ENCODE peak calls at places on chromosome 1, in nine cellular contexts. K, A, U, Z, C, M, Y, T and Q are unnamed samples.

GRCh38 chr1:208595745-208596144 is 351.6 kb upstream of the PLXNA2 start:
- DNase-seq in K (no peak), A (no peak), U (no peak), Z (no peak), C (no peak), M (no peak), Y (peak; percentile 18), T (no peak), Q (no peak)

GRCh38 chr1:55369474-55369873 is 154.3 kb upstream of the USP24 start:
- DNase-seq in K (peak; percentile 55), A (no peak), U (no peak), Z (no peak), C (no peak), M (no peak), Y (peak; percentile 45), T (no peak), Q (no peak)

GRCh38 chr1:59936358-59936821 is 9.8 kb upstream of the CYP2J2 start:
- DNase-seq in K (no peak), A (no peak), U (no peak), Z (no peak), C (no peak), M (no peak), Y (no peak), T (no peak), Q (no peak)

GRCh38 chr1:202311880-202312635 is 29.7 kb downstream of the UBE2T start:
- DNase-seq in K (peak; percentile 15), A (no peak), U (no peak), Z (no peak), C (peak; percentile 19), M (no peak), Y (no peak), T (no peak), Q (no peak)

GRCh38 chr1:200028586-200029034 is 1.1 kb downstream of the NR5A2 start:
- DNase-seq in K (no peak), A (no peak), U (no peak), Z (peak; percentile 61), C (no peak), M (no peak), Y (no peak), T (no peak), Q (no peak)

GRCh38 chr1:5513891-5514515 is 478.2 kb downstream of the NPHP4 start:
- DNase-seq in K (peak; percentile 0), A (peak; percentile 30), U (no peak), Z (no peak), C (no peak), M (no peak), Y (no peak), T (no peak), Q (no peak)

GRCh38 chr1:53557830-53558784 is 98.9 kb downstream of the DMRTB1 start:
- DNase-seq in K (no peak), A (peak; percentile 32), U (no peak), Z (no peak), C (peak; percentile 28), M (no peak), Y (no peak), T (no peak), Q (no peak)

GRCh38 chr1:21534674-21535378 is 25.6 kb downstream of the ALPL start:
- DNase-seq in K (peak; percentile 65), A (peak; percentile 60), U (no peak), Z (peak; percentile 84), C (no peak), M (no peak), Y (peak; percentile 74), T (peak; percentile 62), Q (peak; percentile 72)

GRCh38 chr1:241499910-241500309 is 19.6 kb downstream of the FH start:
- DNase-seq in K (peak; percentile 77), A (no peak), U (no peak), Z (peak; percentile 43), C (no peak), M (no peak), Y (peak; percentile 77), T (peak; percentile 40), Q (no peak)

GRCh38 chr1:247332215-247332900 is 691 bp upstream of the ZNF496 start:
- DNase-seq in K (peak; percentile 46), A (peak; percentile 58), U (peak; percentile 63), Z (peak; percentile 69), C (no peak), M (peak; percentile 28), Y (peak; percentile 53), T (peak; percentile 80), Q (peak; percentile 75)

GRCh38 chr1:72357411-72357810 is 75.1 kb upstream of the NEGR1 start:
- DNase-seq in K (peak; percentile 81), A (no peak), U (no peak), Z (no peak), C (no peak), M (no peak), Y (peak; percentile 7), T (no peak), Q (no peak)

GRCh38 chr1:232628335-232629214 is 1.4 kb downstream of the SIPA1L2 start:
- DNase-seq in K (peak; percentile 62), A (no peak), U (no peak), Z (no peak), C (no peak), M (no peak), Y (peak; percentile 75), T (peak; percentile 54), Q (no peak)

GRCh38 chr1:230141002-230141648 is 74.1 kb downstream of the GALNT2 start:
- DNase-seq in K (peak; percentile 88), A (no peak), U (no peak), Z (no peak), C (no peak), M (no peak), Y (no peak), T (no peak), Q (no peak)

GRCh38 chr1:94852758-94853157 is 32.6 kb downstream of the SLC44A3 start:
- DNase-seq in K (peak; percentile 11), A (no peak), U (no peak), Z (no peak), C (no peak), M (no peak), Y (peak; percentile 55), T (no peak), Q (no peak)

GRCh38 chr1:13900583-13900982 is 200.6 kb downstream of the PRDM2 start:
- DNase-seq in K (peak; percentile 53), A (no peak), U (no peak), Z (no peak), C (no peak), M (no peak), Y (no peak), T (no peak), Q (no peak)

GRCh38 chr1:3480369-3480719 is 25.9 kb downstream of the ARHGEF16 start:
- DNase-seq in K (no peak), A (no peak), U (no peak), Z (no peak), C (no peak), M (no peak), Y (no peak), T (no peak), Q (no peak)

GRCh38 chr1:203478231-203478630 is 2.6 kb downstream of the PRELP start:
- DNase-seq in K (no peak), A (no peak), U (no peak), Z (no peak), C (no peak), M (no peak), Y (no peak), T (no peak), Q (no peak)

GRCh38 chr1:168321945-168322344 is 41.3 kb downstream of the TBX19 start:
- DNase-seq in K (peak; percentile 53), A (no peak), U (no peak), Z (no peak), C (no peak), M (no peak), Y (peak; percentile 56), T (peak; percentile 21), Q (no peak)

GRCh38 chr1:176051902-176052518 is 155.1 kb downstream of the COP1 start:
- DNase-seq in K (peak; percentile 63), A (no peak), U (no peak), Z (no peak), C (no peak), M (no peak), Y (peak; percentile 37), T (peak; percentile 3), Q (no peak)

DNA sequence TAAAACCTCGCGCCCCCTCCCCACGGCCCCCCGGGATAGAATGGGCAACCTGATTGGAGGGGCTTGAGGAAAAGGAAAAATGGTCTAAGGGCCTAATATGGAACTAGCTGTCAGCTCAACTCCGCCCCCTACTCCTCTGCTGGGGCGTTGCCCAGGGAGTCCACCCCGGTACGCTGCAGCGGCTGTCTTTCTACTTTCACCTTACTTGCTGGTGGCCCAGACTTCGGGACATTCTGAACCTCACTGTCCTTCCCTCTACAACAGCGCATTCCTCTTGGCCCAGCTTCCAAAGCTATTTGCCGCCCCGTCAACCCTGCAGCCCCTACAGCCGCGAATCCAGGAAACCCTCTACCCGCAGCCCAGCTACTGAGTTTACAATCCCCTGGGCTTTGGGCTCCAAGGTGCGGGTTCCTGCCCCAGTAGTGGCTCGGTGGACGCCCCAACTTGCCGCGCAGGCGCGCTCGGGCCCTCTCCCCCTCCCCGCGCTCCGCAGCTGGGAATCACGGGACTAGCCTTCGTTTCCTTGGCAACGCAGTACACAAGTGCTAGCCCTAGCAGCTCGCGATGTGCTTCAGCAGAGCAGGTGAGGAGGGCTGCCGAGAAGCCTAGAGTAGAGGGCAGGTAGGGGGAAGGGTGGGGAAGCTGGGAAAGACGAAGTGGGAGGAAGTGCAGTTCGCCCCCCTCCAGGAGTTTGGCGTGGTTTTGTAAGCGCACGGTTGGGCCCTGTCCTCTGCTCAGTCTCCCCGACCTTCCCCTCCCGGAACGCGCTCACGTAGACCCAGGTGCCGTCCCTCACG is 55.6 kb downstream of the CHIA start:
- DNase-seq in K (peak; percentile 70), A (peak; percentile 95), U (peak; percentile 83), Z (peak; percentile 98), C (peak; percentile 76), M (peak; percentile 69), Y (peak; percentile 84), T (peak; percentile 52), Q (peak; percentile 93)
- TF ChIP-seq CTCF in K (no peak), A (no peak), U (no peak), Z (peak; percentile 29), C (no peak), M (no peak), Y (no peak), T (peak; percentile 4), Q (peak; percentile 29)

GRCh38 chr1:212698467-212699103 is 1.1 kb downstream of the BATF3 start:
- DNase-seq in K (no peak), A (no peak), U (no peak), Z (no peak), C (no peak), M (no peak), Y (no peak), T (no peak), Q (no peak)
- TF ChIP-seq CTCF in K (no peak), A (no peak), U (no peak), Z (no peak), C (no peak), M (no peak), Y (no peak), T (no peak), Q (peak; percentile 36)

DNA sequence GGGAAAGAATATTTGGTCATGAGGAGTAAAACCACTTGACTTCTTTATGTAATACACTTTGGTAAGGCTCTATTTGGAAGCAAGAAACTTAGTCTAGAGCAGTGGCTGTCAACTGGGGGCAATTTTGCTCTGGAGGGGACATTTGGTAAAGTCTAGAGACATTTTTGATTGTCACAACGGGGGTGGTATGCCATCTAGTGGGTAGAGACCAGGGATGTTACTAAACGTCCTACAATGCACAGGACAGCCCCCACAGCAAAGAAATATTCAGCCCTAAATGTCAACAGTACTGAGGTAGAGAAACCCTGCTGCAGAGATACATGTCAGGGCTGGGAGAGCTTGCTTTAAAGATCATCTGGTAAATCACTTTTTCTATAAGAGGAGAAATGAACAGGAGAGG is 13.5 kb downstream of the FUCA1 start:
- DNase-seq in K (peak; percentile 35), A (no peak), U (no peak), Z (peak; percentile 10), C (no peak), M (no peak), Y (no peak), T (peak; percentile 49), Q (no peak)
- TF ChIP-seq CTCF in K (peak; percentile 41), A (no peak), U (no peak), Z (no peak), C (peak; percentile 32), M (no peak), Y (peak; percentile 11), T (peak; percentile 28), Q (no peak)

GRCh38 chr1:165988275-165988674 is 160.9 kb downstream of the UCK2 start:
- DNase-seq in K (no peak), A (no peak), U (no peak), Z (peak; percentile 62), C (no peak), M (no peak), Y (no peak), T (no peak), Q (no peak)
- TF ChIP-seq CTCF in K (no peak), A (no peak), U (no peak), Z (peak; percentile 46), C (no peak), M (no peak), Y (no peak), T (no peak), Q (no peak)